ENCODE peak calls at places on chromosomes 13 and 19, in six cellular contexts. Q, I, T, X, W and O are unnamed samples. For H3K9me2, the result is how much of the 10 kb centered on the place peaks cover.

GRCh38 chr13:54536112-54536511 is 1507.5 kb downstream of the OLFM4 start:
- DNase-seq in W (peak), I (peak), Q (no peak), T (no peak), X (no peak), O (no peak)

GRCh38 chr19:31226536-31226935 is 122.7 kb downstream of the TSHZ3 start:
- DNase-seq in Q (no peak), X (no peak), I (no peak), W (no peak), T (no peak), O (no peak)

GRCh38 chr13:36531746-36532486 is 99.6 kb downstream of the CCNA1 start:
- DNase-seq in Q (no peak), W (no peak), X (no peak), T (no peak), I (peak), O (no peak)

GRCh38 chr13:26502826-26503225 is 54.7 kb upstream of the WASF3 start:
- DNase-seq in X (peak), Q (no peak), I (peak), W (peak), T (no peak), O (no peak)

GRCh38 chr13:97539651-97540230 is 105.8 kb downstream of the RAP2A start:
- DNase-seq in X (peak), I (peak), T (no peak), Q (no peak), W (no peak), O (no peak)

GRCh38 chr13:52162279-52163101 is 3.1 kb upstream of the NEK3 start:
- DNase-seq in Q (no peak), I (peak), W (no peak), X (peak), T (peak), O (no peak)

GRCh38 chr19:22144394-22144793 is 52.4 kb downstream of the ZNF676 start:
- DNase-seq in W (peak), Q (no peak), X (peak), I (no peak), T (peak), O (peak)

GRCh38 chr13:113178070-113178895 is 19.8 kb downstream of the PROZ start:
- DNase-seq in X (peak), T (no peak), Q (no peak), I (peak), W (no peak), O (no peak)

GRCh38 chr13:32125221-32125621 is 93.6 kb downstream of the FRY start:
- DNase-seq in I (peak), W (no peak), T (no peak), X (peak), Q (no peak), O (no peak)

GRCh38 chr19:5337886-5338595 is 2.6 kb downstream of the PTPRS start:
- DNase-seq in W (no peak), I (no peak), X (no peak), Q (no peak), T (no peak), O (no peak)

GRCh38 chr19:8569066-8569761 is 8.0 kb downstream of the MYO1F start:
- DNase-seq in W (no peak), Q (peak), X (peak), T (peak), I (peak), O (no peak)

GRCh38 chr19:32607479-32607878 is 26.5 kb downstream of the PDCD5 start:
- DNase-seq in I (no peak), T (no peak), X (no peak), W (no peak), Q (no peak), O (no peak)

GRCh38 chr19:7645656-7646425 is 8.9 kb downstream of the STXBP2 start:
- DNase-seq in W (no peak), Q (no peak), X (no peak), T (no peak), I (no peak), O (no peak)

GRCh38 chr19:49590971-49591730 is at the start of gene PRR12:
- DNase-seq in I (peak), W (peak), X (peak), Q (peak), T (no peak), O (peak)

GRCh38 chr13:98207411-98207810 is 30.3 kb upstream of the RNF113B start:
- DNase-seq in Q (no peak), W (no peak), I (no peak), X (peak), T (no peak), O (no peak)

GRCh38 chr13:88601949-88602348 is 930.8 kb downstream of the SLITRK5 start:
- DNase-seq in X (no peak), T (no peak), W (no peak), Q (no peak), I (peak), O (no peak)

GRCh38 chr13:89239361-89240127 is 1568.4 kb downstream of the SLITRK5 start:
- DNase-seq in Q (no peak), W (no peak), T (no peak), I (peak), X (no peak), O (no peak)

GRCh38 chr13:113367771-113368170 is 3.8 kb upstream of the GRTP1 start:
- DNase-seq in T (no peak), X (no peak), Q (no peak), I (no peak), W (no peak), O (no peak)

GRCh38 chr19:17183271-17183757 is 31.8 kb upstream of the USE1 start:
- DNase-seq in W (peak), Q (no peak), T (no peak), X (no peak), I (no peak), O (peak)

GRCh38 chr13:113179374-113180230 is 21.2 kb downstream of the PROZ start:
- DNase-seq in X (no peak), W (no peak), I (no peak), T (no peak), Q (no peak), O (no peak)

GRCh38 chr13:112445411-112446271 is 69.5 kb downstream of the SPACA7 start:
- DNase-seq in T (no peak), I (no peak), W (no peak), Q (no peak), X (no peak), O (no peak)

GRCh38 chr13:112032186-112032835 is 34.6 kb upstream of the SOX1 start:
- DNase-seq in W (no peak), Q (no peak), X (peak), I (peak), T (no peak), O (no peak)

GRCh38 chr19:45340232-45340898 is at the start of gene KLC3:
- DNase-seq in I (peak), T (peak), Q (peak), X (peak), W (peak), O (peak)

GRCh38 chr13:111410232-111411021 is 90.0 kb downstream of the TEX29 start:
- DNase-seq in T (no peak), Q (no peak), W (no peak), X (no peak), I (no peak), O (no peak)

GRCh38 chr13:97261254-97262015 is 39.3 kb downstream of the MBNL2 start:
- DNase-seq in X (no peak), W (no peak), T (no peak), I (no peak), Q (no peak), O (no peak)

DNA sequence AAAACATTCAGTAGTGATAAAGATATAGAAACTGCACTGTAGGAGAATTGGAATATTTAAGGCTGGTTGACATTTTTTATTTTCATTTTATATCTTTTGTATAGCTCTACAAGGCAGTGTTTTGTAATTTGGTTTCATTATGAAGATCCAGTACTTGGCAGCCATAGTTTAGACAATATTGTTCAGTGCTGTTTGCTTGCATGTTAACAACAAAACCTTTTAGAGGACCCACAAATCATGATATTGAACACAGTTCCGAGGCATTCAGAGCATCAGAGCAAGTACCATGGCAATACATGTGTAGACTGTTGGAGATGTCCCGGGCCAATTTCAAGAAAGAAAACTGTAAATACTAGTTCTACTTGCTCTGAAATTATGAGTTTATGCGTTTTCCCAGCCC is 25.6 kb upstream of the GARRE1 start:
- DNase-seq in W (no peak), Q (no peak), X (no peak), T (no peak), I (no peak), O (no peak)
- H3K27ac ChIP-seq in W (no peak), Q (no peak), X (peak), T (no peak), I (no peak), O (no peak)

GRCh38 chr19:11382898-11383705 is 1.0 kb downstream of the EPOR start:
- DNase-seq in Q (no peak), X (peak), I (peak), T (peak), W (peak), O (peak)
- TF ChIP-seq EZH2phosphoT487 in Q (no peak), X (no peak), I (no peak), T (no peak), W (no peak), O (no peak)

GRCh38 chr13:50124536-50125305 is 109.5 kb downstream of the KCNRG start:
- DNase-seq in X (peak), Q (peak), W (peak), T (no peak), I (peak), O (peak)

GRCh38 chr13:50127017-50127725 is 111.9 kb downstream of the KCNRG start:
- DNase-seq in X (peak), Q (no peak), T (no peak), W (peak), I (no peak), O (no peak)

GRCh38 chr13:50126378-50127016 is 111.3 kb downstream of the KCNRG start:
- DNase-seq in W (peak), X (peak), T (no peak), I (peak), Q (peak), O (peak)

GRCh38 chr13:50125306-50125555 is 110.0 kb downstream of the KCNRG start:
- DNase-seq in W (no peak), T (no peak), Q (no peak), I (no peak), X (no peak), O (no peak)

DNA sequence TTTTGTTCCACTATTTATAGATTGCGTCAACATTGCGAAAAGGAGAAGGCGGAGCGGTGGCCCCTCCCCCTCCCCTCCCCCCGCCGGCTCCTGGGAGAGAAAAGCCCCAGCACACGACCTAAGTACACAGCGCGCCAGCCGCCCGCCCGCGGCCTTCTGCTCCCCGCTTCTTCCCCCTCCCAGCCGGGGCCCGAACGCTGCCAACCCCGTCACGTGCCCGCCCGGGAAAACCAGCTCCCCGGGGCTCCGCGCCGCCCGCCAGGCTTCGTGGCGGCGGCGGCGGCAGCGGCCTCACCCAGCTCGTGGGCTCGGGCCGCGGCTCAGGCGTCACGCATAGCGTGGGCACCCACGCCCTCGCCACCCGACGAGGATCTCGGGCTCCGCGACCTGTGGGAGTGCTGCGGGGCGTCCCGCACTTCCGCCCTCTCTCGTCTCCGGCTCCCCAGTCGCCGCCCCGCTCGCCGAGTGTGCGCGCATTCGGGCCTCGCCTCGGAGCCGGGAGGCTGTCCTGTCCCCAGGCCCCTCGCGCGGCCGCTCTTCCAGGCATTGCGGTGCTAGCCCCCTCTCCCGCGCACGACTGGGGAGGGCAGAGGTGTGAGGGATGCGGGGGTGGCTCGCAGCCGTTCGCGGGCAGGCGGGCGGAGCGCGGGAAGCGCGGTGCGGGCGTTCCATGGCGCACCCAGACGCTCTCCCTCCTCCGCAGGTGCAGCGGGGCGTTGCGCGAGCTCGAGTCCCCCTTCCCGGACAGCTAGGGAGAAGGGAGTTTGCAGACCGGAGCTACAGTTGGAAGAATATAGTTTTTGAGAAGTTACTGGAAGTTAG is 110.5 kb downstream of the KCNRG start:
- DNase-seq in I (peak), T (peak), X (peak), Q (peak), W (peak), O (peak)
- H3K9me2 ChIP-seq in I (under half), T (under half), X (under half), Q (under half), W (under half), O (under half)

DNA sequence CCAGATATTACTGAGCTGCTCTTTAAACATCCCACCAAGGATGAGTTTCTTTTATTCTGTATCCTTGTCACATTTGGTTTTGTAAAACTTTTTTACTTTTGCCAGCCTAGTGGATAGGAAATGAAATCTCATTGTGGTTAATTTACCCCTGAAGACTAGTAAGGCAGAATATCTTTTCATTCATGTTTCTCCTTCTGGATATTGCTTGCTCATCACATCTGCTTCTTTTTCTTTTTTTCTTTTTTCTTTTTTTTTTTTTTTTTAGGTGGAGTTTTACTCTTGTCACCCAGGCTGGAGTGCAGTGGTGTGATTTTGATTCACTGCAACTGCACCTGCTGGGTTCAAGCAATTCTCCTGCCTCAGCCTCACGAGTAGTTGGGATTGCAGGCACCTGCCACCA is 31.4 kb downstream of the SIPA1L3 start:
- DNase-seq in I (no peak), W (no peak), T (no peak), X (no peak), Q (peak), O (no peak)
- H3K27ac ChIP-seq in I (no peak), W (no peak), T (no peak), X (no peak), Q (no peak), O (peak)

GRCh38 chr13:46286972-46287371 is 75.2 kb downstream of the LRRC63 start:
- DNase-seq in I (no peak), T (no peak), Q (no peak), W (peak), X (no peak), O (no peak)
- TF ChIP-seq EZH2phosphoT487 in I (no peak), T (no peak), Q (no peak), W (no peak), X (no peak), O (no peak)

GRCh38 chr13:101231751-101232428 is 184.4 kb downstream of the NALCN start:
- DNase-seq in I (no peak), Q (peak), X (peak), T (no peak), W (no peak), O (no peak)
- H3K9me2 ChIP-seq in I (under half), Q (under half), X (under half), T (under half), W (under half), O (under half)

GRCh38 chr19:44212250-44212864 is at the start of gene ZNF227:
- DNase-seq in T (peak), W (peak), I (peak), X (peak), Q (peak), O (peak)
- H3K27ac ChIP-seq in T (peak), W (no peak), I (peak), X (peak), Q (no peak), O (peak)

GRCh38 chr13:44159633-44160279 is 213.9 kb upstream of the SERP2 start:
- DNase-seq in X (peak), W (no peak), I (peak), T (no peak), Q (no peak), O (no peak)
- TF ChIP-seq EZH2phosphoT487 in X (no peak), W (no peak), I (no peak), T (no peak), Q (no peak), O (no peak)

DNA sequence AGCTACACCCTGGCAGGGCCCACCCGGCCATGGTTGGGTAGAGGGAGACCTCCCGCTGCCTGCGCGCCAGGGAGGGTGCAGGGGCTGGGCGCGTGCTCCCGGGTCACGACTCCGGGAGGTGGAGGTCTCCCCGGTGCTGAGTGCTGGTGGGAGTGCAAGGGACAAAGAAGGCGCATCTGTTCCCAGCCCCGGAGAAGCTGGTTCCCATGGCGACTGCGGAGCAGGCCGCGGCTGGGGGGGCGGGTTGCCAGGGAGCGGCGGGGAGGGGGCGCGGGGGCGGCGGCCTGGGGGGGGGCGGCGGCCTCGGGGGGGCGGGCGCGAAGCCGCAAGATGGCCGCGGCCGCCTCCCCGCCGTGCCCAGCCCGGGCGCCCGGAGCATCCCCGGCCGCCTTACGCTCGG is 1.2 kb downstream of the CBARP start:
- DNase-seq in T (no peak), W (no peak), I (no peak), Q (no peak), X (peak), O (no peak)
- H3K9me2 ChIP-seq in T (under half), W (under half), I (under half), Q (under half), X (under half), O (under half)